ENCODE peak calls at places on chromosomes 2 and 18, in nine cellular contexts. F is NCI-H1092 treated with DMSO at 0.1 percent for 48 hours, W is SK-N-SH, M is M059J, C is left colon, R is non-pigmented ciliary epithelial cell, L is left cardiac atrium, V is cardiac fibroblast, D is uterus. A is an unnamed sample.

GRCh38 chr2:219073413-219074129 is 12.8 kb upstream of the IHH start:
- DNase-seq in F (peak; percentile 33), W (peak; percentile 68), M (peak; percentile 54), C (peak; percentile 59), R (peak; percentile 14), L (no peak), V (peak; percentile 86), D (no peak), A (no peak)

GRCh38 chr2:29650634-29651097 is 270.7 kb downstream of the ALK start:
- DNase-seq in F (no peak), W (peak; percentile 74), M (peak; percentile 46), C (no peak), R (no peak), L (no peak), V (no peak), D (no peak), A (no peak)

GRCh38 chr2:231902598-231902997 is 23.6 kb downstream of the NPPC start:
- DNase-seq in F (no peak), W (no peak), M (no peak), C (no peak), R (no peak), L (no peak), V (no peak), D (no peak), A (no peak)

GRCh38 chr2:236862961-236863728 is 222.5 kb upstream of the COPS8 start:
- DNase-seq in F (no peak), W (no peak), M (peak; percentile 73), C (no peak), R (peak; percentile 48), L (no peak), V (peak; percentile 57), D (no peak), A (no peak)

GRCh38 chr2:53422979-53423378 is 344.6 kb upstream of the CHAC2 start:
- DNase-seq in F (peak; percentile 26), W (peak; percentile 8), M (peak; percentile 52), C (peak; percentile 50), R (no peak), L (no peak), V (peak; percentile 68), D (no peak), A (no peak)

GRCh38 chr2:595831-596592 is 81.2 kb downstream of the TMEM18 start:
- DNase-seq in F (no peak), W (peak; percentile 86), M (peak; percentile 22), C (no peak), R (no peak), L (no peak), V (no peak), D (no peak), A (peak; percentile 22)

GRCh38 chr2:53286336-53286735 is 481.3 kb upstream of the CHAC2 start:
- DNase-seq in F (no peak), W (no peak), M (peak; percentile 14), C (no peak), R (peak; percentile 9), L (no peak), V (no peak), D (no peak), A (no peak)

GRCh38 chr2:175605989-175606841 is 395.9 kb downstream of the LNPK start:
- DNase-seq in F (peak; percentile 71), W (peak; percentile 46), M (no peak), C (no peak), R (no peak), L (no peak), V (no peak), D (no peak), A (no peak)

GRCh38 chr2:204753841-204754240 is 208.6 kb downstream of the PARD3B start:
- DNase-seq in F (no peak), W (no peak), M (no peak), C (no peak), R (no peak), L (no peak), V (no peak), D (no peak), A (no peak)

GRCh38 chr18:60889442-60889841 is 443.8 kb upstream of the CDH20 start:
- DNase-seq in F (no peak), W (no peak), M (no peak), C (no peak), R (no peak), L (no peak), V (no peak), D (no peak), A (no peak)

GRCh38 chr2:189024861-189025618 is 50.9 kb downstream of the COL3A1 start:
- DNase-seq in F (no peak), W (no peak), M (no peak), C (no peak), R (no peak), L (no peak), V (no peak), D (no peak), A (no peak)

GRCh38 chr2:164782323-164782722 is 59.3 kb downstream of the COBLL1 start:
- DNase-seq in F (no peak), W (no peak), M (no peak), C (no peak), R (no peak), L (no peak), V (peak; percentile 83), D (no peak), A (no peak)

GRCh38 chr2:104658840-104659591 is 194.9 kb upstream of the POU3F3 start:
- DNase-seq in F (no peak), W (no peak), M (peak; percentile 0), C (no peak), R (no peak), L (peak; percentile 26), V (no peak), D (no peak), A (no peak)

GRCh38 chr18:23341383-23341782 is 111.7 kb upstream of the RIOK3 start:
- DNase-seq in F (no peak), W (no peak), M (no peak), C (no peak), R (no peak), L (no peak), V (peak; percentile 40), D (no peak), A (no peak)

GRCh38 chr2:10453899-10454298 is 5.8 kb upstream of the ODC1 start:
- DNase-seq in F (no peak), W (peak; percentile 44), M (no peak), C (no peak), R (no peak), L (no peak), V (no peak), D (no peak), A (no peak)

GRCh38 chr2:215684448-215685217 is 248.8 kb upstream of the FN1 start:
- DNase-seq in F (no peak), W (no peak), M (peak; percentile 52), C (no peak), R (peak; percentile 57), L (no peak), V (no peak), D (no peak), A (no peak)

GRCh38 chr2:217151509-217152206 is 291.8 kb upstream of the TNP1 start:
- DNase-seq in F (no peak), W (no peak), M (no peak), C (no peak), R (no peak), L (no peak), V (peak; percentile 4), D (no peak), A (no peak)

GRCh38 chr18:32362484-32362883 is 108.2 kb downstream of the GAREM1 start:
- DNase-seq in F (no peak), W (no peak), M (no peak), C (no peak), R (no peak), L (no peak), V (no peak), D (no peak), A (no peak)

GRCh38 chr2:96535331-96535730 is 1.2 kb upstream of the ARID5A start:
- DNase-seq in F (no peak), W (no peak), M (no peak), C (no peak), R (no peak), L (no peak), V (no peak), D (no peak), A (no peak)

GRCh38 chr2:75503048-75503607 is 57.6 kb downstream of the EVA1A start:
- DNase-seq in F (no peak), W (no peak), M (peak; percentile 98), C (no peak), R (peak; percentile 90), L (no peak), V (peak; percentile 48), D (no peak), A (no peak)

GRCh38 chr2:235709124-235709813 is 215.4 kb downstream of the AGAP1 start:
- DNase-seq in F (no peak), W (no peak), M (peak; percentile 87), C (peak; percentile 76), R (no peak), L (no peak), V (no peak), D (no peak), A (no peak)

GRCh38 chr18:77482190-77482928 is 232.7 kb downstream of the GALR1 start:
- DNase-seq in F (no peak), W (no peak), M (no peak), C (no peak), R (no peak), L (no peak), V (no peak), D (no peak), A (no peak)

GRCh38 chr2:17594533-17595391 is 54.3 kb downstream of the VSNL1 start:
- DNase-seq in F (no peak), W (no peak), M (peak; percentile 57), C (no peak), R (no peak), L (no peak), V (peak; percentile 70), D (no peak), A (no peak)

GRCh38 chr2:233942731-233943130 is 25.6 kb downstream of the TRPM8 start:
- DNase-seq in F (no peak), W (no peak), M (no peak), C (no peak), R (no peak), L (no peak), V (no peak), D (no peak), A (no peak)

GRCh38 chr2:203238329-203238710 is 498 bp upstream of the CYP20A1 start:
- DNase-seq in F (no peak), W (no peak), M (no peak), C (no peak), R (no peak), L (no peak), V (no peak), D (no peak), A (no peak)

GRCh38 chr18:23938046-23938756 is 76.4 kb upstream of the TTC39C start:
- DNase-seq in F (no peak), W (no peak), M (no peak), C (no peak), R (no peak), L (no peak), V (no peak), D (no peak), A (no peak)

GRCh38 chr2:66696374-66696773 is 261.4 kb downstream of the MEIS1 start:
- DNase-seq in F (no peak), W (no peak), M (no peak), C (no peak), R (no peak), L (no peak), V (no peak), D (peak; percentile 32), A (no peak)